ENCODE peak calls at places on chromosomes 3 and 15, in six cellular contexts. One of them, this sample, is unnamed.

GRCh38 chr15:90885432-90886290 is 1.4 kb downstream of the FES start:
- DNase-seq in K562: peak; percentile 76
- DNase-seq in H1: no peak
- DNase-seq in A549: peak; percentile 61
- DNase-seq in GM12878: no peak
- DNase-seq in SK-N-SH: peak; percentile 91
- DNase-seq in this sample: no peak

GRCh38 chr3:39917060-39917773 is 107.8 kb downstream of the MYRIP start:
- DNase-seq in A549: no peak
- DNase-seq in H1: no peak
- DNase-seq in SK-N-SH: no peak
- DNase-seq in GM12878: no peak
- DNase-seq in K562: no peak
- DNase-seq in this sample: no peak

GRCh38 chr3:100516843-100517242 is 24.4 kb downstream of the TMEM45A start:
- DNase-seq in K562: no peak
- DNase-seq in H1: no peak
- DNase-seq in SK-N-SH: no peak
- DNase-seq in GM12878: no peak
- DNase-seq in A549: no peak
- DNase-seq in this sample: no peak

GRCh38 chr15:67080900-67081431 is 15.6 kb downstream of the SMAD3 start:
- DNase-seq in K562: no peak
- DNase-seq in A549: peak; percentile 71
- DNase-seq in GM12878: peak; percentile 99
- DNase-seq in H1: no peak
- DNase-seq in SK-N-SH: no peak
- DNase-seq in this sample: no peak

GRCh38 chr3:174387736-174388135 is 471.4 kb upstream of the NAALADL2 start:
- DNase-seq in GM12878: no peak
- DNase-seq in K562: no peak
- DNase-seq in A549: no peak
- DNase-seq in H1: no peak
- DNase-seq in SK-N-SH: no peak
- DNase-seq in this sample: no peak

GRCh38 chr3:134212898-134213665 is 37.6 kb downstream of the RYK start:
- DNase-seq in GM12878: peak; percentile 51
- DNase-seq in K562: peak; percentile 64
- DNase-seq in H1: peak; percentile 73
- DNase-seq in SK-N-SH: peak; percentile 58
- DNase-seq in A549: peak; percentile 71
- DNase-seq in this sample: peak; percentile 66

GRCh38 chr15:25250011-25250596 is 188.7 kb downstream of the UBE3A start:
- DNase-seq in SK-N-SH: no peak
- DNase-seq in GM12878: no peak
- DNase-seq in K562: no peak
- DNase-seq in A549: no peak
- DNase-seq in H1: no peak
- DNase-seq in this sample: no peak

GRCh38 chr15:56919708-56920637 is 1.5 kb downstream of the TCF12 start:
- DNase-seq in H1: no peak
- DNase-seq in GM12878: no peak
- DNase-seq in A549: peak; percentile 63
- DNase-seq in K562: no peak
- DNase-seq in SK-N-SH: no peak
- DNase-seq in this sample: peak; percentile 18

GRCh38 chr3:187975571-187976360 is 178.2 kb upstream of the LPP start:
- DNase-seq in A549: no peak
- DNase-seq in K562: no peak
- DNase-seq in H1: no peak
- DNase-seq in SK-N-SH: no peak
- DNase-seq in GM12878: no peak
- DNase-seq in this sample: no peak

GRCh38 chr3:187367561-187368103 is 553 bp upstream of the RTP4 start:
- DNase-seq in SK-N-SH: no peak
- DNase-seq in A549: no peak
- DNase-seq in H1: no peak
- DNase-seq in GM12878: no peak
- DNase-seq in K562: no peak
- DNase-seq in this sample: no peak

GRCh38 chr15:69996842-69997478 is 100.8 kb downstream of the TLE3 start:
- DNase-seq in SK-N-SH: no peak
- DNase-seq in GM12878: no peak
- DNase-seq in A549: no peak
- DNase-seq in K562: no peak
- DNase-seq in H1: no peak
- DNase-seq in this sample: no peak

GRCh38 chr15:56654216-56654615 is 79.1 kb downstream of the ZNF280D start:
- DNase-seq in H1: no peak
- DNase-seq in GM12878: no peak
- DNase-seq in K562: no peak
- DNase-seq in SK-N-SH: no peak
- DNase-seq in A549: no peak
- DNase-seq in this sample: no peak

GRCh38 chr3:43181202-43181910 is 75.5 kb upstream of the POMGNT2 start:
- DNase-seq in A549: no peak
- DNase-seq in GM12878: peak; percentile 37
- DNase-seq in SK-N-SH: no peak
- DNase-seq in K562: no peak
- DNase-seq in H1: no peak
- DNase-seq in this sample: no peak

GRCh38 chr3:59308684-59309083 is 258.9 kb upstream of the CFAP20DC start:
- DNase-seq in K562: no peak
- DNase-seq in SK-N-SH: no peak
- DNase-seq in GM12878: no peak
- DNase-seq in A549: no peak
- DNase-seq in H1: no peak
- DNase-seq in this sample: no peak

GRCh38 chr3:140019946-140020345 is 85.0 kb downstream of the CLSTN2 start:
- DNase-seq in K562: no peak
- DNase-seq in H1: no peak
- DNase-seq in A549: no peak
- DNase-seq in SK-N-SH: peak; percentile 77
- DNase-seq in GM12878: no peak
- DNase-seq in this sample: no peak

GRCh38 chr3:176950743-176951142 is 246.5 kb downstream of the TBL1XR1 start:
- DNase-seq in GM12878: no peak
- DNase-seq in A549: no peak
- DNase-seq in SK-N-SH: no peak
- DNase-seq in H1: no peak
- DNase-seq in K562: no peak
- DNase-seq in this sample: no peak

GRCh38 chr3:8301977-8302589 is 199.5 kb upstream of the LMCD1 start:
- DNase-seq in SK-N-SH: peak; percentile 35
- DNase-seq in GM12878: no peak
- DNase-seq in K562: peak; percentile 25
- DNase-seq in A549: peak; percentile 61
- DNase-seq in H1: no peak
- DNase-seq in this sample: peak; percentile 31

DNA sequence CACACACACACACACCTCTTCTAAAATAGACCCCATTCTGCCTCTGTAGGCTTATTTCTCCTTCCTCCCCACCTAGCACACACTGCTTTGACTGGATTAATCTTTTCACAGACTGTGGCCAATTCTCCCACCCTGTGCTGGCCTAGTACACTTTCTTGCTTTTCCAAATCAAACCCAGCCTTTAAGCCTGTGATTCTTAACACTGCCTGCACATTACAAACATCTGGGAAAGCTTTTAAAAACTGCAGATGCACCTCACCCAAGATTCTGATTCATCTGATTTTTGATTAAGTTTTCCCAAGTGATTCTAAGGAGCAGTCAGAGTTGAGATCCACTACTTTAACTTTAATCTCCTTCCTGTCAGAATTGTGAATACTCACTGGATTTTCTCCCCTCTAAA is 12.8 kb downstream of the CSNK1G1 start:
- DNase-seq in GM12878: no peak
- DNase-seq in A549: no peak
- DNase-seq in K562: no peak
- DNase-seq in SK-N-SH: no peak
- DNase-seq in H1: no peak
- DNase-seq in this sample: no peak
- TF ChIP-seq CHD2 in GM12878: no peak
- TF ChIP-seq CHD2 in A549: no peak
- TF ChIP-seq CHD2 in K562: no peak
- TF ChIP-seq CHD2 in SK-N-SH: no peak
- TF ChIP-seq CHD2 in H1: no peak
- TF ChIP-seq CHD2 in this sample: no peak

GRCh38 chr3:84904819-84905555 is 53.8 kb upstream of the CADM2 start:
- DNase-seq in SK-N-SH: peak; percentile 31
- DNase-seq in H1: no peak
- DNase-seq in GM12878: no peak
- DNase-seq in A549: no peak
- DNase-seq in K562: no peak
- DNase-seq in this sample: no peak
- TF ChIP-seq CHD2 in SK-N-SH: no peak
- TF ChIP-seq CHD2 in H1: no peak
- TF ChIP-seq CHD2 in GM12878: no peak
- TF ChIP-seq CHD2 in A549: no peak
- TF ChIP-seq CHD2 in K562: no peak
- TF ChIP-seq CHD2 in this sample: no peak

GRCh38 chr3:172522871-172523818 is at the start of gene TNFSF10:
- DNase-seq in H1: no peak
- DNase-seq in K562: no peak
- DNase-seq in GM12878: peak; percentile 76
- DNase-seq in A549: no peak
- DNase-seq in SK-N-SH: no peak
- DNase-seq in this sample: peak; percentile 37
- TF ChIP-seq CHD2 in H1: no peak
- TF ChIP-seq CHD2 in K562: no peak
- TF ChIP-seq CHD2 in GM12878: no peak
- TF ChIP-seq CHD2 in A549: no peak
- TF ChIP-seq CHD2 in SK-N-SH: no peak
- TF ChIP-seq CHD2 in this sample: no peak

DNA sequence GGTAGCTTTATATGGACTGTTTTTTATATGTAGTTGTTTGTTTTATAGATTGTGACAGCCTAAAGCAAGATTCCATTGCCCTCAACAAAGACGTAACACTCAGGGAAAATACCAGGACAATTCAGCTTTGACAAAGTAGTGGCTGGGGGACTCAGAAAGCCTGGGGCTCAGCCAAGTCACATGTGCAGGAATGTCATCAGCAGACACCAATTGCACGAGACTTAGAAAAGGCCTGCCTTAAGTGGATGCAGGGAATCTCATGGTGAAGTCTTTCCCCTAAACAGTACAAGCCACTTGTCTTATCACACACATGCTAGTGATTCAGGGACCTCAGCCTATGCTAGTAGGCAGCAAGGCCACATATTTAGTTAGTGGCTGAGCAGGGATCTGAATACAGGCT is 381.8 kb upstream of the THBS1 start:
- DNase-seq in SK-N-SH: peak; percentile 9
- DNase-seq in H1: no peak
- DNase-seq in GM12878: no peak
- DNase-seq in K562: no peak
- DNase-seq in A549: no peak
- DNase-seq in this sample: no peak
- TF ChIP-seq CHD2 in SK-N-SH: no peak
- TF ChIP-seq CHD2 in H1: no peak
- TF ChIP-seq CHD2 in GM12878: no peak
- TF ChIP-seq CHD2 in K562: no peak
- TF ChIP-seq CHD2 in A549: no peak
- TF ChIP-seq CHD2 in this sample: no peak

GRCh38 chr3:12965999-12966846 is 107.0 kb downstream of the IQSEC1 start:
- DNase-seq in H1: no peak
- DNase-seq in A549: no peak
- DNase-seq in SK-N-SH: no peak
- DNase-seq in K562: no peak
- DNase-seq in GM12878: no peak
- DNase-seq in this sample: no peak
- TF ChIP-seq CHD2 in H1: no peak
- TF ChIP-seq CHD2 in A549: no peak
- TF ChIP-seq CHD2 in SK-N-SH: no peak
- TF ChIP-seq CHD2 in K562: no peak
- TF ChIP-seq CHD2 in GM12878: no peak
- TF ChIP-seq CHD2 in this sample: no peak

DNA sequence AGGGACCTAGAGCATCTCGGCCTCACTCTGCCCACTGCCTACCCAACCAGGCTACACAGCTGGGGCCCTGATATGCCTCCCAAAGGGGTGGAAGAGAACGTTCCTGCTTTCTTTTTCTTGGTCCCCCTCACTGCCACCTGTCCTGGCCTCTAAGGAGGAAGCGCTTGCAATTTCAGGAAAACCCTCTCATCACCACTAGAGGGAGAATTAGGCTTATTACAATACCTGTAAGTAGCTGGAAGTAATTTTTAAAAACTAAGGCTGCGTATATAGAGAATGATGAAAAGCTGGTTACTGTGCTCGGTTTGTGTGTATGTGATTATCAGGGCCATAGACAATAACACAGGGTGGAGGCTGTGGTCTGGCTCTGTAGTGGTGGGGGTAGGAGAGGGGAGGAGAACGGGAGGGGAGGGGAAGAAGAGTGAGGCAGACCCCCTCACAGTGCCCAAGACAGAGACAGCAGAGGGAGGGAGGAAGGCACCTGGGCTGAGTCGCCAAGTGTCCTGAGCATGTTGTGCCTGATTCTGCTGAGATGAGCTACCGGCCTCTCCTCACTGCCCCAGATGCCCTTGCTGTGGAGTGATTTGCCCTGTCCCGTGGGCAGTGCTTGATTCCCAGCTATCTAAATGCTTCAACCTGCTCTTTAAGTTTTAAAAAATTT is 3.3 kb downstream of the GABRG3 start:
- DNase-seq in SK-N-SH: peak; percentile 50
- DNase-seq in A549: peak; percentile 69
- DNase-seq in GM12878: no peak
- DNase-seq in H1: no peak
- DNase-seq in K562: peak; percentile 15
- DNase-seq in this sample: peak; percentile 13
- TF ChIP-seq CHD2 in SK-N-SH: no peak
- TF ChIP-seq CHD2 in A549: no peak
- TF ChIP-seq CHD2 in GM12878: no peak
- TF ChIP-seq CHD2 in H1: no peak
- TF ChIP-seq CHD2 in K562: no peak
- TF ChIP-seq CHD2 in this sample: no peak

DNA sequence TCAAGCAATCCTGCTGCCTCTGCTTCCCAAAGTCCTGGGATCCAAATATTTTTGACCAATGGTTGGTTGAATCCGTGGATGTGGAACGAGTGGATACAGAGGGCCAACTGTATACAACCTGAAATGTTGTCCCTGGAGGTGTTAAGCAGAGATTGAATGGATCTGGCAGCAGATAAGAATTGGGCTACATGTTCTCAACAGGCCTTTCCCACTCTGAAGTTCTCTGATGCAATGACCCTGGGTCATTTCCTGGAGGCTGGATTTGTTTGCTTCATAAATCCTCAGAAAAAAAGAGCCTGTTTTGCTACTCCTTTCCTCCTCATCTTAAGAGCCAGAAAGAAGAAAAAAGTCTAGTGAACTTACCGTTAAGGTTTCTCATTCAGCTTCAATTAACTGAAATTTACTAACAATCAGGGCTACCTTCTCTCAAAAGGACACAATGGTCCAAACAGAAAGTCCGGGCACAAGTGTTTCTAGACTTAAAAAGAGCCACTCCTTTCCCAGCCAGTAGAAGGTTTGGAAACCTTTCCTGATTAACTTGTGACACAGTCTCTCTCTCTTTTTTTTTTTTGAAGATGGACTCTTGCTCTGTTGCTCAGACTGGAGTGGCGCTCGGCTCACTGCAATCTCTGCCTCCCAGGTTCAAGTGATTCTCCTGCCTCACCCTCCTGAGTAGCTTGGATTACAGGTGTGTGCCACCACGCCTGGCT is 6.5 kb downstream of the ARHGEF3 start:
- DNase-seq in A549: no peak
- DNase-seq in H1: no peak
- DNase-seq in K562: no peak
- DNase-seq in GM12878: no peak
- DNase-seq in SK-N-SH: no peak
- DNase-seq in this sample: no peak
- TF ChIP-seq CHD2 in A549: no peak
- TF ChIP-seq CHD2 in H1: no peak
- TF ChIP-seq CHD2 in K562: no peak
- TF ChIP-seq CHD2 in GM12878: no peak
- TF ChIP-seq CHD2 in SK-N-SH: no peak
- TF ChIP-seq CHD2 in this sample: no peak

This sample was measured in HepG2.